ENCODE peak calls at places on chromosomes 13 and 19, in four cellular contexts. C is NCI-H1105 treated with DMSO at 0.1 percent for 48 hours; F is stimulated activated CD8-positive, alpha-beta memory T cell treated with anti-CD3 and anti-CD28 coated beads, Interleukin-15, amount 100 ng/mL, for 4 hours; Q is testis. Z is an unnamed sample.

GRCh38 chr13:34731486-34731885 is 210.6 kb upstream of the NBEA start:
- DNase-seq in C (no peak), F (no peak), Q (no peak), Z (no peak)

GRCh38 chr13:112887151-112887550 is 81.9 kb upstream of the MCF2L start:
- DNase-seq in C (no peak), F (no peak), Q (no peak), Z (no peak)

GRCh38 chr19:991174-991931 is 7.2 kb downstream of the WDR18 start:
- DNase-seq in C (no peak), F (peak), Q (peak), Z (peak)

GRCh38 chr13:114077121-114077937 is 55.1 kb downstream of the RASA3 start:
- DNase-seq in C (no peak), F (no peak), Q (no peak), Z (no peak)

GRCh38 chr19:29292562-29292961 is 79.6 kb upstream of the UQCRFS1 start:
- DNase-seq in C (no peak), F (no peak), Q (no peak), Z (no peak)

GRCh38 chr13:43698009-43698408 is 88.8 kb downstream of the ENOX1 start:
- DNase-seq in C (no peak), F (no peak), Q (no peak), Z (no peak)

GRCh38 chr13:61500176-61500575 is 84.5 kb upstream of the PCDH20 start:
- DNase-seq in C (no peak), F (no peak), Q (no peak), Z (no peak)

GRCh38 chr13:36776175-36776574 is 42.8 kb upstream of the RFXAP start:
- DNase-seq in C (no peak), F (no peak), Q (no peak), Z (no peak)

GRCh38 chr13:36447501-36447900 is 15.2 kb downstream of the CCNA1 start:
- DNase-seq in C (no peak), F (no peak), Q (peak), Z (no peak)

GRCh38 chr19:7326105-7326877 is 22.4 kb upstream of the ARHGEF18 start:
- DNase-seq in C (no peak), F (no peak), Q (peak), Z (peak)

GRCh38 chr19:51779703-51780102 is 15.3 kb upstream of the FPR3 start:
- DNase-seq in C (no peak), F (no peak), Q (no peak), Z (no peak)

GRCh38 chr13:113656831-113657671 is 947 bp downstream of the ATP4B start:
- DNase-seq in C (no peak), F (no peak), Q (no peak), Z (no peak)

GRCh38 chr13:112726018-112726767 is 36.4 kb downstream of the ATP11A start:
- DNase-seq in C (no peak), F (no peak), Q (no peak), Z (no peak)

GRCh38 chr13:95560387-95560786 is 7.9 kb downstream of the CLDN10 start:
- DNase-seq in C (no peak), F (no peak), Q (no peak), Z (no peak)

GRCh38 chr19:33291623-33292534 is 10.5 kb downstream of the CEBPA start:
- DNase-seq in C (no peak), F (no peak), Q (no peak), Z (no peak)

GRCh38 chr19:3535235-3535921 is 3.6 kb upstream of the TEKTIP1 start:
- DNase-seq in C (no peak), F (no peak), Q (no peak), Z (no peak)

GRCh38 chr13:75135325-75135825 is 346.6 kb downstream of the TBC1D4 start:
- DNase-seq in C (no peak), F (no peak), Q (no peak), Z (no peak)

GRCh38 chr13:31138515-31138914 is 23.2 kb downstream of the HSPH1 start:
- DNase-seq in C (no peak), F (no peak), Q (no peak), Z (no peak)

GRCh38 chr19:6374179-6374709 is 1.5 kb downstream of the PSPN start:
- DNase-seq in C (no peak), F (no peak), Q (no peak), Z (no peak)

GRCh38 chr19:33403221-33403972 is 29.9 kb downstream of the CEBPG start:
- DNase-seq in C (no peak), F (no peak), Q (no peak), Z (no peak)

GRCh38 chr19:48853483-48853882 is 14.9 kb downstream of the PLEKHA4 start:
- DNase-seq in C (no peak), F (no peak), Q (no peak), Z (no peak)

GRCh38 chr13:33799950-33800592 is 17.9 kb upstream of the RFC3 start:
- DNase-seq in C (peak), F (no peak), Q (no peak), Z (no peak)

GRCh38 chr19:17404015-17404414 is 1.4 kb downstream of the BST2 start:
- DNase-seq in C (no peak), F (no peak), Q (no peak), Z (no peak)

GRCh38 chr13:93767917-93768422 is 541.4 kb downstream of the GPC6 start:
- DNase-seq in C (no peak), F (no peak), Q (no peak), Z (no peak)

GRCh38 chr19:12838182-12838890 is at the start of gene MAST1:
- DNase-seq in C (peak), F (no peak), Q (peak), Z (peak)

GRCh38 chr19:4305253-4305612 is 835 bp downstream of the FSD1 start:
- DNase-seq in C (no peak), F (no peak), Q (no peak), Z (no peak)

GRCh38 chr13:81874681-81875661 is 1534.0 kb upstream of the SPRY2 start:
- DNase-seq in C (no peak), F (no peak), Q (no peak), Z (no peak)